ENCODE peak calls at places on chromosomes 4 and X, in ten cellular contexts. U, B, G, V, D, J, Q, W, A and M are unnamed samples.
A peak's percentile ranks its signal among the peaks of the same experiment; 100 is the strongest.

GRCh38 chr4:102536768-102537167 is 35.6 kb downstream of the NFKB1 start:
- DNase-seq in U (no peak), B (no peak), G (no peak), V (no peak), D (no peak), J (no peak), Q (no peak), W (no peak), A (no peak), M (no peak)

GRCh38 chrX:116667760-116668159 is 205.0 kb upstream of the CT83 start:
- DNase-seq in U (no peak), B (no peak), G (no peak), V (no peak), D (no peak), J (no peak), Q (no peak), W (no peak), A (no peak), M (no peak)

GRCh38 chr4:147682755-147683154 is 1.2 kb downstream of the PRMT9 start:
- DNase-seq in U (peak; percentile 40), B (no peak), G (no peak), V (no peak), D (no peak), J (no peak), Q (no peak), W (no peak), A (no peak), M (no peak)

GRCh38 chr4:54439831-54440243 is 210.7 kb downstream of the PDGFRA start:
- DNase-seq in U (peak; percentile 65), B (peak; percentile 60), G (no peak), V (peak; percentile 9), D (peak; percentile 26), J (peak; percentile 59), Q (no peak), W (no peak), A (no peak), M (no peak)

GRCh38 chr4:101414496-101414895 is 67.2 kb upstream of the PPP3CA start:
- DNase-seq in U (no peak), B (no peak), G (no peak), V (no peak), D (no peak), J (no peak), Q (no peak), W (no peak), A (no peak), M (no peak)

GRCh38 chr4:5399790-5400421 is 308.5 kb downstream of the EVC2 start:
- DNase-seq in U (peak; percentile 40), B (no peak), G (peak; percentile 8), V (no peak), D (no peak), J (peak; percentile 70), Q (no peak), W (no peak), A (peak; percentile 63), M (no peak)

GRCh38 chr4:155430895-155431467 is 54.2 kb upstream of the MAP9 start:
- DNase-seq in U (no peak), B (no peak), G (no peak), V (no peak), D (no peak), J (no peak), Q (no peak), W (no peak), A (no peak), M (no peak)

GRCh38 chr4:1843852-1844251 is 12.1 kb downstream of the LETM1 start:
- DNase-seq in U (peak; percentile 46), B (no peak), G (no peak), V (no peak), D (peak; percentile 62), J (no peak), Q (no peak), W (no peak), A (no peak), M (no peak)

DNA sequence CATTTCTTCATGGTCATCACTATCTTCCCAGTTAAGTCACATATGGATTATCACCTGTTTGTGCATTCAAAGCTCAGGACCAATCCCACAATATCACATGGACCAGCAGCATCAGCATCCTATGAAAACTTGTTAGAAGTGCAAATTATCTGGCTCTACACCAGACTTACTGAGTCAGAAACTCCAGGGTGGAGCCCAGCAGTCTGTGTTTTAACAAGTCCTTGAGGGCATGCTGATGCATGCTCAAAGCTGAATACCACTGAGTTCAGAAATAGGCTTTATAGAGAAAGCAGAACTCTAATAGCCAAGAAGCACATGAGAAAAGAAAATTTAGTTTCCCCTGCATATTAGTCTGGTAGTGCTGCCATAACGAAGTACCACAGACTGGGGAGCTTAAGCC is 62.4 kb upstream of the GABRQ start:
- DNase-seq in U (no peak), B (no peak), G (no peak), V (no peak), D (no peak), J (no peak), Q (no peak), W (no peak), A (no peak), M (no peak)
- H3K4me3 ChIP-seq in U (no peak overlapping the region), B (no peak overlapping the region), G (no peak overlapping the region), V (no peak overlapping the region), D (no peak overlapping the region), J (no peak overlapping the region), Q (no peak overlapping the region), W (no peak overlapping the region), A (no peak overlapping the region), M (no peak overlapping the region)

GRCh38 chrX:12400218-12400617 is 261.9 kb downstream of the FRMPD4 start:
- DNase-seq in U (no peak), B (no peak), G (no peak), V (no peak), D (no peak), J (no peak), Q (no peak), W (no peak), A (no peak), M (no peak)
- H3K27ac ChIP-seq in U (no peak overlapping the region), B (no peak overlapping the region), G (no peak overlapping the region), V (no peak overlapping the region), D (no peak overlapping the region), J (no peak overlapping the region), Q (no peak overlapping the region), W (no peak overlapping the region), A (no peak overlapping the region), M (no peak overlapping the region)

GRCh38 chrX:107451754-107452153 is 2.3 kb downstream of the FRMPD3 start:
- DNase-seq in U (no peak), B (no peak), G (no peak), V (no peak), D (no peak), J (peak; percentile 49), Q (no peak), W (no peak), A (no peak), M (no peak)

GRCh38 chrX:107449490-107450175 is at the start of gene FRMPD3:
- DNase-seq in U (no peak), B (no peak), G (no peak), V (no peak), D (no peak), J (peak; percentile 51), Q (no peak), W (no peak), A (peak; percentile 11), M (no peak)

GRCh38 chrX:107448625-107449468 is 605 bp upstream of the FRMPD3 start:
- DNase-seq in U (no peak), B (no peak), G (no peak), V (no peak), D (no peak), J (peak; percentile 64), Q (no peak), W (no peak), A (peak; percentile 44), M (no peak)

GRCh38 chrX:107450823-107451509 is 1.5 kb downstream of the FRMPD3 start:
- DNase-seq in U (no peak), B (no peak), G (no peak), V (no peak), D (no peak), J (peak; percentile 82), Q (no peak), W (no peak), A (peak; percentile 59), M (no peak)

DNA sequence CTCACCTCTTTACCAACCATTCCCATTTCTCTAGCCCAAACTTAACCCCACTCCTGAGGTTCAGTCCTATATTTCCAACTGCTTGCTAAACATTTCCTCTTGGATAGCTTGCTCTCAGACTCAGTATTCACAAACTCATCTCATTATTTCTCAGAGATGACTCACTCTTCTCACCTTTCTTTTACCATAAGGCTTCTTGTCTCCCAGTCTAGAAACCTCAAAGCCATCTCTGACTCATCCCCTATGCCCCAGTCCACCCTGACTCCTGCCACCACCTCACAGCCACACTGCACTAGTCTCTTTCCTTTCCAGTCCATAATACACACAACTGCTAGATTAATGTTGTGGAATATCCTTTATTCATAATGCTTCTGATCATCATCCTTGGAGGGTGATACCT is 4.8 kb downstream of the FRMPD3 start:
- DNase-seq in U (no peak), B (no peak), G (peak; percentile 55), V (no peak), D (no peak), J (no peak), Q (no peak), W (no peak), A (no peak), M (no peak)
- H3K4me3 ChIP-seq in U (no peak overlapping the region), B (no peak overlapping the region), G (no peak overlapping the region), V (no peak overlapping the region), D (no peak overlapping the region), J (no peak overlapping the region), Q (no peak overlapping the region), W (no peak overlapping the region), A (no peak overlapping the region), M (no peak overlapping the region)

GRCh38 chrX:150577174-150577573 is 8.8 kb downstream of the MTM1 start:
- DNase-seq in U (no peak), B (no peak), G (no peak), V (no peak), D (no peak), J (no peak), Q (no peak), W (no peak), A (no peak), M (no peak)

GRCh38 chrX:150582338-150582948 is 14.0 kb downstream of the MTM1 start:
- DNase-seq in U (no peak), B (no peak), G (no peak), V (no peak), D (no peak), J (no peak), Q (no peak), W (no peak), A (no peak), M (no peak)

GRCh38 chrX:150575415-150575814 is 7.0 kb downstream of the MTM1 start:
- DNase-seq in U (peak; percentile 12), B (no peak), G (peak; percentile 72), V (peak; percentile 13), D (no peak), J (no peak), Q (no peak), W (no peak), A (no peak), M (no peak)

DNA sequence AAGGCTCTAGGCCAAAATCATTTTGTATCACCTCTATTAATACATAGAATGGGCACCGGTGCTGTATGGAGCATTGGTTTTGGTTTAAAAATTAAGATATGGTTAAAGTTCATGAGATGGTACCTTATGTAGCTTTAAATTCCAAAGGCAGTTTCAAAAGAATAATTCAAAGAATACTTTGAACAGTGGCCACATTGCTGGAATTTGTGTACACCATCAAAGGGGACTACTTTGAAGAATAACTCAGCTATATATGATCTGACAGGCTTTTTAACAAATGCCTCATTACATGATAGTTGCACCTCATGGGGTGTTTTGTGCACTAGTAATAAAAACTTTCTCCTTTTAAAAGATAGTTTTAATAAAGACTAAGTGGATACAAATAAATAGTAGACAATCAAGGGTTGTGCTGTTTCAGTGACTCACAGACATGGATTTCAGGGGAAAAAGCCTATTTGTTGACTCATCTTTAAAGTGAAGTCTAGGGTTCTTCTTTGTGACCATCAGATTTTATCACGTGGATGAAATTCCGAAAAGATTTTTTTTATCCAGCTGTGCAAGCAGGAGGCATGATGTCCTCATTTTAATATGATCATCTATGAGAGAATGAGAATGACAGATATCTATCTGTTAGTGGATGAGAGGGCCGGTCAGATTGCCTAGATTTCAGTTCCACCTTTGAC is 12.8 kb downstream of the MTM1 start:
- DNase-seq in U (peak; percentile 66), B (no peak), G (peak; percentile 28), V (no peak), D (no peak), J (no peak), Q (no peak), W (no peak), A (no peak), M (no peak)
- H3K27ac ChIP-seq in U (no peak overlapping the region), B (no peak overlapping the region), G (peak overlapping the region; percentile 33), V (no peak overlapping the region), D (no peak overlapping the region), J (no peak overlapping the region), Q (no peak overlapping the region), W (no peak overlapping the region), A (no peak overlapping the region), M (no peak overlapping the region)